ENCODE peak calls at places on chromosomes 13 and 19, in ten cellular contexts. One of them, this sample, is unnamed.
A peak's percentile ranks its signal among the peaks of the same experiment; 100 is the strongest.

GRCh38 chr19:1984360-1984759 is 31.2 kb downstream of the BTBD2 start:
- DNase-seq in type B pancreatic cell: no peak
- DNase-seq in PC-3: no peak
- DNase-seq in heart left ventricle: no peak
- DNase-seq in RWPE2: no peak
- DNase-seq in cardiac muscle cell: no peak
- DNase-seq in adrenal gland: no peak
- DNase-seq in tibial artery: no peak
- DNase-seq in fibroblast of mammary gland: no peak
- DNase-seq in GM12865: no peak
- DNase-seq in this sample: no peak

GRCh38 chr19:2290441-2291184 is 8.6 kb upstream of the PEAK3 start:
- DNase-seq in type B pancreatic cell: no peak
- DNase-seq in PC-3: no peak
- DNase-seq in heart left ventricle: no peak
- DNase-seq in RWPE2: no peak
- DNase-seq in cardiac muscle cell: no peak
- DNase-seq in adrenal gland: no peak
- DNase-seq in tibial artery: no peak
- DNase-seq in fibroblast of mammary gland: no peak
- DNase-seq in GM12865: peak; percentile 45
- DNase-seq in this sample: no peak

GRCh38 chr13:103799028-103799427 is 732.8 kb upstream of the SLC10A2 start:
- DNase-seq in type B pancreatic cell: no peak
- DNase-seq in PC-3: peak; percentile 7
- DNase-seq in heart left ventricle: no peak
- DNase-seq in RWPE2: no peak
- DNase-seq in cardiac muscle cell: no peak
- DNase-seq in adrenal gland: no peak
- DNase-seq in tibial artery: no peak
- DNase-seq in fibroblast of mammary gland: no peak
- DNase-seq in GM12865: no peak
- DNase-seq in this sample: no peak

GRCh38 chr13:100461309-100462035 is 127.1 kb downstream of the GGACT start:
- DNase-seq in type B pancreatic cell: no peak
- DNase-seq in PC-3: no peak
- DNase-seq in heart left ventricle: no peak
- DNase-seq in RWPE2: no peak
- DNase-seq in cardiac muscle cell: no peak
- DNase-seq in adrenal gland: no peak
- DNase-seq in tibial artery: no peak
- DNase-seq in fibroblast of mammary gland: no peak
- DNase-seq in GM12865: no peak
- DNase-seq in this sample: no peak

GRCh38 chr19:10112037-10112751 is 701 bp downstream of the P2RY11 start:
- DNase-seq in type B pancreatic cell: no peak
- DNase-seq in PC-3: peak; percentile 22
- DNase-seq in heart left ventricle: no peak
- DNase-seq in RWPE2: no peak
- DNase-seq in cardiac muscle cell: no peak
- DNase-seq in adrenal gland: no peak
- DNase-seq in tibial artery: no peak
- DNase-seq in fibroblast of mammary gland: no peak
- DNase-seq in GM12865: peak; percentile 57
- DNase-seq in this sample: no peak

GRCh38 chr19:5718579-5719273 is 1.2 kb downstream of the LONP1 start:
- DNase-seq in type B pancreatic cell: no peak
- DNase-seq in PC-3: peak; percentile 67
- DNase-seq in heart left ventricle: no peak
- DNase-seq in RWPE2: no peak
- DNase-seq in cardiac muscle cell: no peak
- DNase-seq in adrenal gland: peak; percentile 82
- DNase-seq in tibial artery: no peak
- DNase-seq in fibroblast of mammary gland: peak; percentile 75
- DNase-seq in GM12865: peak; percentile 70
- DNase-seq in this sample: no peak

GRCh38 chr13:59689057-59689456 is 474.7 kb downstream of the DIAPH3 start:
- DNase-seq in type B pancreatic cell: no peak
- DNase-seq in PC-3: no peak
- DNase-seq in heart left ventricle: no peak
- DNase-seq in RWPE2: no peak
- DNase-seq in cardiac muscle cell: no peak
- DNase-seq in adrenal gland: no peak
- DNase-seq in tibial artery: no peak
- DNase-seq in fibroblast of mammary gland: no peak
- DNase-seq in GM12865: no peak
- DNase-seq in this sample: no peak

GRCh38 chr19:1401138-1401888 is at the start of gene GAMT:
- DNase-seq in type B pancreatic cell: no peak
- DNase-seq in PC-3: peak; percentile 43
- DNase-seq in heart left ventricle: peak; percentile 58
- DNase-seq in RWPE2: no peak
- DNase-seq in cardiac muscle cell: peak; percentile 75
- DNase-seq in adrenal gland: no peak
- DNase-seq in tibial artery: no peak
- DNase-seq in fibroblast of mammary gland: no peak
- DNase-seq in GM12865: peak; percentile 64
- DNase-seq in this sample: peak; percentile 55

GRCh38 chr13:94323746-94324408 is 155.6 kb downstream of the DCT start:
- DNase-seq in type B pancreatic cell: no peak
- DNase-seq in PC-3: no peak
- DNase-seq in heart left ventricle: no peak
- DNase-seq in RWPE2: no peak
- DNase-seq in cardiac muscle cell: no peak
- DNase-seq in adrenal gland: no peak
- DNase-seq in tibial artery: no peak
- DNase-seq in fibroblast of mammary gland: no peak
- DNase-seq in GM12865: peak; percentile 62
- DNase-seq in this sample: no peak

GRCh38 chr19:19595171-19595701 is 23.3 kb downstream of the PBX4 start:
- DNase-seq in type B pancreatic cell: no peak
- DNase-seq in PC-3: peak; percentile 89
- DNase-seq in heart left ventricle: no peak
- DNase-seq in RWPE2: no peak
- DNase-seq in cardiac muscle cell: no peak
- DNase-seq in adrenal gland: no peak
- DNase-seq in tibial artery: no peak
- DNase-seq in fibroblast of mammary gland: peak; percentile 74
- DNase-seq in GM12865: peak; percentile 44
- DNase-seq in this sample: no peak

GRCh38 chr13:49569993-49570689 is 15.2 kb downstream of the RCBTB1 start:
- DNase-seq in type B pancreatic cell: no peak
- DNase-seq in PC-3: peak; percentile 87
- DNase-seq in heart left ventricle: no peak
- DNase-seq in RWPE2: no peak
- DNase-seq in cardiac muscle cell: no peak
- DNase-seq in adrenal gland: no peak
- DNase-seq in tibial artery: no peak
- DNase-seq in fibroblast of mammary gland: no peak
- DNase-seq in GM12865: peak; percentile 43
- DNase-seq in this sample: no peak

GRCh38 chr19:3409346-3410064 is 43.1 kb downstream of the NFIC start:
- DNase-seq in type B pancreatic cell: no peak
- DNase-seq in PC-3: no peak
- DNase-seq in heart left ventricle: peak; percentile 81
- DNase-seq in RWPE2: no peak
- DNase-seq in cardiac muscle cell: peak; percentile 80
- DNase-seq in adrenal gland: peak; percentile 84
- DNase-seq in tibial artery: no peak
- DNase-seq in fibroblast of mammary gland: peak; percentile 69
- DNase-seq in GM12865: no peak
- DNase-seq in this sample: no peak

GRCh38 chr13:43388282-43389034 is 365.1 kb downstream of the DNAJC15 start:
- DNase-seq in type B pancreatic cell: no peak
- DNase-seq in PC-3: peak; percentile 77
- DNase-seq in heart left ventricle: no peak
- DNase-seq in RWPE2: no peak
- DNase-seq in cardiac muscle cell: no peak
- DNase-seq in adrenal gland: no peak
- DNase-seq in tibial artery: no peak
- DNase-seq in fibroblast of mammary gland: no peak
- DNase-seq in GM12865: no peak
- DNase-seq in this sample: no peak

GRCh38 chr19:41226053-41226873 is 7.2 kb downstream of the AXL start:
- DNase-seq in type B pancreatic cell: peak; percentile 76
- DNase-seq in PC-3: peak; percentile 89
- DNase-seq in heart left ventricle: peak; percentile 75
- DNase-seq in RWPE2: peak; percentile 94
- DNase-seq in cardiac muscle cell: peak; percentile 63
- DNase-seq in adrenal gland: peak; percentile 83
- DNase-seq in tibial artery: peak; percentile 68
- DNase-seq in fibroblast of mammary gland: peak; percentile 76
- DNase-seq in GM12865: no peak
- DNase-seq in this sample: peak; percentile 33
- TF ChIP-seq CTCF in type B pancreatic cell: peak; percentile 55
- TF ChIP-seq CTCF in PC-3: no peak
- TF ChIP-seq CTCF in heart left ventricle: no peak
- TF ChIP-seq CTCF in RWPE2: peak; percentile 9
- TF ChIP-seq CTCF in cardiac muscle cell: no peak
- TF ChIP-seq CTCF in adrenal gland: no peak
- TF ChIP-seq CTCF in tibial artery: no peak
- TF ChIP-seq CTCF in fibroblast of mammary gland: no peak
- TF ChIP-seq CTCF in GM12865: no peak
- TF ChIP-seq CTCF in this sample: no peak

GRCh38 chr13:109703250-109703649 is 83.1 kb downstream of the IRS2 start:
- DNase-seq in type B pancreatic cell: no peak
- DNase-seq in PC-3: no peak
- DNase-seq in heart left ventricle: no peak
- DNase-seq in RWPE2: no peak
- DNase-seq in cardiac muscle cell: no peak
- DNase-seq in adrenal gland: no peak
- DNase-seq in tibial artery: no peak
- DNase-seq in fibroblast of mammary gland: no peak
- DNase-seq in GM12865: no peak
- DNase-seq in this sample: no peak

GRCh38 chr13:109708014-109708617 is 78.3 kb downstream of the IRS2 start:
- DNase-seq in type B pancreatic cell: no peak
- DNase-seq in PC-3: no peak
- DNase-seq in heart left ventricle: no peak
- DNase-seq in RWPE2: no peak
- DNase-seq in cardiac muscle cell: no peak
- DNase-seq in adrenal gland: no peak
- DNase-seq in tibial artery: no peak
- DNase-seq in fibroblast of mammary gland: no peak
- DNase-seq in GM12865: no peak
- DNase-seq in this sample: no peak

GRCh38 chr13:109704771-109705628 is 81.4 kb downstream of the IRS2 start:
- DNase-seq in type B pancreatic cell: no peak
- DNase-seq in PC-3: peak; percentile 54
- DNase-seq in heart left ventricle: peak; percentile 29
- DNase-seq in RWPE2: peak; percentile 76
- DNase-seq in cardiac muscle cell: no peak
- DNase-seq in adrenal gland: peak; percentile 45
- DNase-seq in tibial artery: peak; percentile 60
- DNase-seq in fibroblast of mammary gland: peak; percentile 27
- DNase-seq in GM12865: no peak
- DNase-seq in this sample: no peak

GRCh38 chr13:109706015-109706715 is 80.2 kb downstream of the IRS2 start:
- DNase-seq in type B pancreatic cell: no peak
- DNase-seq in PC-3: no peak
- DNase-seq in heart left ventricle: no peak
- DNase-seq in RWPE2: no peak
- DNase-seq in cardiac muscle cell: no peak
- DNase-seq in adrenal gland: no peak
- DNase-seq in tibial artery: no peak
- DNase-seq in fibroblast of mammary gland: no peak
- DNase-seq in GM12865: no peak
- DNase-seq in this sample: no peak

GRCh38 chr13:109707044-109707794 is 79.2 kb downstream of the IRS2 start:
- DNase-seq in type B pancreatic cell: no peak
- DNase-seq in PC-3: no peak
- DNase-seq in heart left ventricle: no peak
- DNase-seq in RWPE2: no peak
- DNase-seq in cardiac muscle cell: no peak
- DNase-seq in adrenal gland: no peak
- DNase-seq in tibial artery: no peak
- DNase-seq in fibroblast of mammary gland: no peak
- DNase-seq in GM12865: no peak
- DNase-seq in this sample: no peak
- TF ChIP-seq CTCF in type B pancreatic cell: no peak
- TF ChIP-seq CTCF in PC-3: no peak
- TF ChIP-seq CTCF in heart left ventricle: no peak
- TF ChIP-seq CTCF in RWPE2: no peak
- TF ChIP-seq CTCF in cardiac muscle cell: no peak
- TF ChIP-seq CTCF in adrenal gland: no peak
- TF ChIP-seq CTCF in tibial artery: no peak
- TF ChIP-seq CTCF in fibroblast of mammary gland: no peak
- TF ChIP-seq CTCF in GM12865: no peak
- TF ChIP-seq CTCF in this sample: no peak

GRCh38 chr19:51367565-51368365 is 1.0 kb downstream of the CLDND2 start:
- DNase-seq in type B pancreatic cell: peak; percentile 99
- DNase-seq in PC-3: peak; percentile 99
- DNase-seq in heart left ventricle: peak; percentile 100
- DNase-seq in RWPE2: peak; percentile 98
- DNase-seq in cardiac muscle cell: peak; percentile 99
- DNase-seq in adrenal gland: peak; percentile 100
- DNase-seq in tibial artery: peak; percentile 99
- DNase-seq in fibroblast of mammary gland: peak; percentile 98
- DNase-seq in GM12865: peak; percentile 100
- DNase-seq in this sample: peak; percentile 98
- TF ChIP-seq CTCF in type B pancreatic cell: no peak
- TF ChIP-seq CTCF in PC-3: no peak
- TF ChIP-seq CTCF in heart left ventricle: no peak
- TF ChIP-seq CTCF in RWPE2: no peak
- TF ChIP-seq CTCF in cardiac muscle cell: no peak
- TF ChIP-seq CTCF in adrenal gland: no peak
- TF ChIP-seq CTCF in tibial artery: no peak
- TF ChIP-seq CTCF in fibroblast of mammary gland: no peak
- TF ChIP-seq CTCF in GM12865: no peak
- TF ChIP-seq CTCF in this sample: no peak

GRCh38 chr19:45523642-45524256 is 16.5 kb downstream of the VASP start:
- DNase-seq in type B pancreatic cell: peak; percentile 82
- DNase-seq in PC-3: peak; percentile 83
- DNase-seq in heart left ventricle: peak; percentile 78
- DNase-seq in RWPE2: no peak
- DNase-seq in cardiac muscle cell: peak; percentile 92
- DNase-seq in adrenal gland: peak; percentile 81
- DNase-seq in tibial artery: peak; percentile 77
- DNase-seq in fibroblast of mammary gland: peak; percentile 84
- DNase-seq in GM12865: peak; percentile 90
- DNase-seq in this sample: peak; percentile 74
- TF ChIP-seq CTCF in type B pancreatic cell: peak; percentile 92
- TF ChIP-seq CTCF in PC-3: peak; percentile 82
- TF ChIP-seq CTCF in heart left ventricle: peak; percentile 82
- TF ChIP-seq CTCF in RWPE2: peak; percentile 93
- TF ChIP-seq CTCF in cardiac muscle cell: peak; percentile 90
- TF ChIP-seq CTCF in adrenal gland: peak; percentile 87
- TF ChIP-seq CTCF in tibial artery: peak; percentile 86
- TF ChIP-seq CTCF in fibroblast of mammary gland: peak; percentile 86
- TF ChIP-seq CTCF in GM12865: peak; percentile 79
- TF ChIP-seq CTCF in this sample: peak; percentile 82